ENCODE peak calls at places on chromosomes 5 and 9, in nine cellular contexts. A is SK-N-SH, I is GM23338, T is PC-3, Y is neuronal stem cell, X is endothelial cell of umbilical vein, L is GM23248, E is fibroblast of lung, P is PC-9. O is an unnamed sample.
A peak's percentile ranks its signal among the peaks of the same experiment; 100 is the strongest.

GRCh38 chr5:7742241-7742656 is 108.7 kb downstream of the CFAP90 start:
- DNase-seq in E (peak; percentile 67), I (no peak), X (no peak), T (peak; percentile 97), Y (no peak), L (peak; percentile 33), P (no peak), A (no peak), O (no peak)

GRCh38 chr5:90888511-90889324 is 330.1 kb downstream of the ADGRV1 start:
- DNase-seq in A (no peak), P (no peak), X (peak; percentile 98), L (peak; percentile 40), E (peak; percentile 86), Y (no peak), I (no peak), T (peak; percentile 93), O (no peak)

GRCh38 chr9:33762343-33762742 is 33.0 kb upstream of the PRSS3 start:
- DNase-seq in A (no peak), X (no peak), I (no peak), L (no peak), P (no peak), E (no peak), Y (no peak), T (peak; percentile 79), O (no peak)

GRCh38 chr9:5493597-5494511 is 16.5 kb upstream of the PDCD1LG2 start:
- DNase-seq in X (peak; percentile 70), A (no peak), Y (no peak), L (peak; percentile 92), E (peak; percentile 89), P (no peak), I (no peak), T (peak; percentile 83), O (peak; percentile 89)

GRCh38 chr5:171425596-171426244 is 6.3 kb downstream of the FGF18 start:
- DNase-seq in P (no peak), I (no peak), A (peak; percentile 18), E (no peak), T (no peak), X (no peak), Y (no peak), L (no peak), O (no peak)

GRCh38 chr5:30106596-30106995 is 1086.9 kb upstream of the CDH6 start:
- DNase-seq in A (no peak), P (no peak), I (no peak), L (no peak), T (no peak), Y (no peak), E (no peak), X (no peak), O (no peak)

GRCh38 chr5:150780816-150781221 is 2.3 kb downstream of the SMIM3 start:
- DNase-seq in I (no peak), E (peak; percentile 85), P (no peak), T (peak; percentile 38), A (no peak), X (no peak), Y (no peak), L (peak; percentile 95), O (no peak)

GRCh38 chr5:127647361-127647958 is 1.4 kb upstream of the CTXN3 start:
- DNase-seq in X (no peak), Y (no peak), E (no peak), T (no peak), L (peak; percentile 36), I (no peak), P (no peak), A (no peak), O (no peak)

GRCh38 chr5:149133795-149134777 is 7.2 kb upstream of the ABLIM3 start:
- DNase-seq in L (peak; percentile 95), A (no peak), I (no peak), T (peak; percentile 100), P (peak; percentile 92), X (peak; percentile 79), E (peak; percentile 92), Y (no peak), O (no peak)

GRCh38 chr5:115432691-115433090 is 111.9 kb downstream of the FEM1C start:
- DNase-seq in X (no peak), T (peak; percentile 64), I (no peak), L (no peak), E (peak; percentile 76), Y (no peak), P (no peak), A (no peak), O (no peak)

GRCh38 chr9:17005085-17005484 is 129.8 kb upstream of the CNTLN start:
- DNase-seq in E (peak; percentile 47), I (peak; percentile 67), P (peak; percentile 19), T (peak; percentile 34), Y (no peak), A (no peak), X (peak; percentile 59), L (peak; percentile 89), O (no peak)

GRCh38 chr9:17789316-17789715 is 210.4 kb downstream of the SH3GL2 start:
- DNase-seq in T (no peak), E (no peak), X (no peak), A (no peak), P (no peak), I (no peak), L (no peak), Y (no peak), O (no peak)

GRCh38 chr5:102312586-102312985 is 16.5 kb upstream of the SLCO4C1 start:
- DNase-seq in I (no peak), T (peak; percentile 27), P (no peak), X (no peak), L (peak; percentile 78), A (no peak), E (peak; percentile 16), Y (no peak), O (no peak)

GRCh38 chr5:148864113-148864841 is 37.9 kb downstream of the ADRB2 start:
- DNase-seq in A (no peak), P (no peak), X (peak; percentile 21), I (peak; percentile 6), E (no peak), L (peak; percentile 46), T (no peak), Y (no peak), O (no peak)

DNA sequence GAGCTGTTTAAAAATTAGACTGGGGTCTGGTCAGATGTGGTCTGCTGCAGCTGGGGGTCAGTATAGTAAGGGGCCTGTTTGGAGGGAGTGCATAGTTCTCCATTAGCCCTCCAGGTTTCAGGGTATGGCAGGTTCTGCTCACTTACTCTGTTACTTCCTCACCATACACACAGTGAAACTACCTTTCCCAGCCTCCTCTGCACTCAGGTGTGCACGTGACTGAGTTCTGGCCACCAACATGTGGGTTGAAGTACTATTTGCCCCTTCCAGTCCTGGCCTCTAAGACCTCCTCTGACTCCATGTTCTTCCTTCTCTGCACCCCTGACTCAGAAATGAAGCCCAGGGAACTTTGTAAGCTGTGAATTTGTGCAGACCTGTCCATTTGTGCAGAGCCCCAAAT is 190.5 kb upstream of the CLINT1 start:
- DNase-seq in X (no peak), I (peak; percentile 16), T (no peak), E (no peak), L (no peak), A (no peak), P (no peak), Y (no peak), O (no peak)
- H3K4me3 ChIP-seq in X (no peak overlapping the region), I (no peak overlapping the region), T (no peak overlapping the region), E (no peak overlapping the region), L (no peak overlapping the region), A (no peak overlapping the region), P (no peak overlapping the region), Y (no peak overlapping the region), O (no peak overlapping the region)

GRCh38 chr5:1508679-1509290 is 15.0 kb downstream of the LPCAT1 start:
- DNase-seq in I (no peak), Y (no peak), L (no peak), E (no peak), X (no peak), P (no peak), A (no peak), T (no peak), O (no peak)

GRCh38 chr5:1510631-1511030 is 13.1 kb downstream of the LPCAT1 start:
- DNase-seq in X (no peak), I (no peak), T (no peak), Y (no peak), E (no peak), P (no peak), A (no peak), L (no peak), O (no peak)

GRCh38 chr5:1510151-1510561 is 13.6 kb downstream of the LPCAT1 start:
- DNase-seq in E (no peak), I (no peak), X (no peak), P (no peak), A (no peak), L (no peak), T (no peak), Y (no peak), O (no peak)

GRCh38 chr5:1507961-1508678 is 15.6 kb downstream of the LPCAT1 start:
- DNase-seq in X (no peak), A (no peak), L (no peak), P (no peak), Y (no peak), I (no peak), T (no peak), E (no peak), O (no peak)

GRCh38 chr5:1509346-1510085 is 14.2 kb downstream of the LPCAT1 start:
- DNase-seq in I (no peak), Y (no peak), L (no peak), E (no peak), P (no peak), T (no peak), A (no peak), X (no peak), O (no peak)
- H3K4me1 ChIP-seq in I (peaks cover 42% of the 10 kb centered on the region), Y (peaks cover 15% of the 10 kb centered on the region), L (peaks cover 11% of the 10 kb centered on the region), E (peaks cover 10% of the 10 kb centered on the region), P (peaks cover 28% of the 10 kb centered on the region), T (peaks cover 24% of the 10 kb centered on the region), A (no peaks in the 10 kb centered on the region), X (no peaks in the 10 kb centered on the region), O (peaks cover 28% of the 10 kb centered on the region)

GRCh38 chr5:16812911-16813310 is 123.2 kb downstream of the MYO10 start:
- DNase-seq in E (peak; percentile 61), P (peak; percentile 82), T (peak; percentile 99), I (peak; percentile 24), A (no peak), X (no peak), Y (no peak), L (no peak), O (no peak)

GRCh38 chr5:16808936-16809815 is 126.9 kb downstream of the MYO10 start:
- DNase-seq in P (no peak), I (no peak), A (no peak), E (no peak), L (no peak), Y (no peak), X (no peak), T (no peak), O (peak; percentile 28)

GRCh38 chr5:16812448-16812847 is 123.6 kb downstream of the MYO10 start:
- DNase-seq in I (no peak), A (no peak), X (no peak), L (no peak), Y (no peak), T (no peak), E (no peak), P (no peak), O (no peak)

GRCh38 chr5:16809816-16810502 is 126.1 kb downstream of the MYO10 start:
- DNase-seq in P (peak; percentile 64), A (no peak), I (peak; percentile 22), Y (no peak), L (peak; percentile 84), T (no peak), E (peak; percentile 91), X (no peak), O (no peak)

GRCh38 chr5:16810503-16810854 is 125.6 kb downstream of the MYO10 start:
- DNase-seq in X (no peak), L (no peak), I (no peak), E (no peak), P (no peak), T (no peak), Y (no peak), A (no peak), O (no peak)
- H3K4me2 ChIP-seq in X (no peak overlapping the region), L (peak overlapping the region; percentile 50), I (no peak overlapping the region), E (no peak overlapping the region), P (no peak overlapping the region), T (no peak overlapping the region), Y (no peak overlapping the region), A (no peak overlapping the region), O (no peak overlapping the region)

GRCh38 chr9:125397736-125398135 is 136.1 kb downstream of the GAPVD1 start:
- DNase-seq in I (no peak), P (no peak), Y (no peak), X (no peak), T (no peak), A (no peak), L (peak; percentile 44), E (no peak), O (no peak)
- H3K4me3 ChIP-seq in I (no peak overlapping the region), P (no peak overlapping the region), Y (no peak overlapping the region), X (no peak overlapping the region), T (no peak overlapping the region), A (no peak overlapping the region), L (no peak overlapping the region), E (no peak overlapping the region), O (no peak overlapping the region)